ENCODE peak calls at places on chromosomes 13 and 19, in ten cellular contexts. S is lower leg skin; T is tibial nerve; O is foreskin keratinocyte; K is foreskin fibroblast; F is CD8-positive, alpha-beta T cell; Y is endodermal cell; J is MCF 10A; P is kidney; Z is nephron progenitor cell. B is an unnamed sample.

GRCh38 chr13:39888865-39889810 is 233.7 kb downstream of the COG6 start:
- DNase-seq in S (no peak), T (no peak), O (no peak), K (no peak), F (no peak), Y (no peak), J (peak), P (no peak), Z (no peak), B (no peak)

GRCh38 chr13:36282818-36283432 is 14.7 kb downstream of the CCDC169 start:
- DNase-seq in S (no peak), T (no peak), O (peak), K (peak), F (no peak), Y (no peak), J (peak), P (no peak), Z (no peak), B (no peak)

GRCh38 chr13:78602561-78603239 is 652 bp downstream of the POU4F1 start:
- DNase-seq in S (no peak), T (no peak), O (no peak), K (no peak), F (no peak), Y (peak), J (no peak), P (peak), Z (no peak), B (no peak)

GRCh38 chr13:95603887-95604533 is 40.5 kb downstream of the DZIP1 start:
- DNase-seq in S (no peak), T (no peak), O (peak), K (no peak), F (no peak), Y (no peak), J (peak), P (peak), Z (no peak), B (no peak)

GRCh38 chr13:51469790-51470189 is 17.0 kb upstream of the INTS6 start:
- DNase-seq in S (no peak), T (no peak), O (no peak), K (no peak), F (no peak), Y (no peak), J (no peak), P (no peak), Z (no peak), B (no peak)

GRCh38 chr13:79432992-79433391 is 26.9 kb upstream of the RBM26 start:
- DNase-seq in S (no peak), T (no peak), O (no peak), K (no peak), F (no peak), Y (no peak), J (no peak), P (no peak), Z (no peak), B (no peak)

GRCh38 chr13:57408312-57408711 is 223.2 kb upstream of the PCDH17 start:
- DNase-seq in S (no peak), T (no peak), O (no peak), K (no peak), F (no peak), Y (no peak), J (no peak), P (no peak), Z (no peak), B (no peak)

GRCh38 chr13:112324121-112324520 is 52.0 kb upstream of the SPACA7 start:
- DNase-seq in S (peak), T (no peak), O (no peak), K (no peak), F (no peak), Y (peak), J (no peak), P (peak), Z (peak), B (no peak)

GRCh38 chr19:13842294-13843103 is 34.4 kb upstream of the NANOS3 start:
- DNase-seq in S (peak), T (peak), O (no peak), K (peak), F (peak), Y (peak), J (peak), P (peak), Z (peak), B (no peak)

DNA sequence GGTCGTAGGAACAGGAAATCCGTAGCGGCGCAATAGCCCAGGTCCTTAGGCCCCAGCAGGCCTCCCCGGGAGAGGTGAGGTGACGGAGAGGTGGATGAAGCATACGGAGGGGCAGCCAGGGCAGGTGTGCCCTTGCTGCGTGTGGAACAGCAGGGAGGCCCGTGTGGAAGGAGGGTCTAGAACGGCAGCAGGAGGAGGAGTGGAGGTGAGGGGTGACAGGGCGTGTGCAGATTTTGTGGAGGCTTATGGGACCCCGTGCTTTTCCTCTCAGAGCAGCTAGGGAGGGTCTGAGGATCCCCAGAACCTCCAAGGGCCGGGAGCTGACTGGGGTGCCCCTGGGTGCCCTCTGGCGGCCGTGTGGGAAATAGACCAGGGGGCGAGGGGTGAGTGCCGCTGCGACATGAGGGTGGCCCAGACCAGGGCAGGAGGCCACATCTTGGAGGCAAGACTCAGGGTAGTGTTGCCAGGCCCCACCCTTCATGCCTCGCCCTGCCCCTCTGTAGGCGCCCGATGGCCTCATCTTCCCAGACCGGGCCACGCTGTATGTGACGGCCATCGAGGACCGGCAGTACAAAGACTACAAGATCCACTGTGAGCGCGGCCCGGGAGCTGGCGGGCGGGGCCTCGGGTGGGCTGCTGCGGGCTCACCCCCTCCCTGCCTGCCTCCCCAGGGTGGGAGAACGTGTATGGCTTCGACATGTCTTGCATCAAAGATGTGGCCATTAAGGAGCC is 5.0 kb upstream of the ADM5 start:
- DNase-seq in S (no peak), T (no peak), O (no peak), K (no peak), F (no peak), Y (peak), J (no peak), P (no peak), Z (no peak), B (peak)
- TF ChIP-seq CTCF in S (no peak), T (peak), O (peak), K (peak), F (no peak), Y (peak), J (peak), P (no peak), Z (peak), B (peak)

DNA sequence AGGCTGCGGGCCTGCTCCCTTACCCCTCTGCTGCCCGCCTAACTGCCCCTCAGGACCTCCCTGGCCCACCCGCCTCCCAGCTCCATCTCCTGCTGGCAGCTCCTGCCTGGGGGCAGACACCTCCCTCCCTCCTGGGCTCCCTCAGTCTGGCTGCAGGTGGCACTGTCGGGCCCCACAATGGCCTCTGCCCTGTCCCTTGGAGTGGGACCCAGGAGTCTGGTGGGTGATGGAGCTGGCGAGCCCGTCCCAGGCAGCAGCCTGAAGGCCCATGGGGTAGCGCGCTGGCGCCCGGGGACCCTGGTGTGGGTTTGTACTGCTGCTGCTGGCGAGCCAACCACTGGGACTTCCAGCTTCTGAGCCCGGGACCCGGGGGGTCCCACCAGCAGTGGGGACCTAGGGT is 83.6 kb downstream of the KDM4B start:
- DNase-seq in S (no peak), T (no peak), O (no peak), K (no peak), F (no peak), Y (peak), J (no peak), P (no peak), Z (no peak), B (no peak)
- TF ChIP-seq CTCF in S (no peak), T (no peak), O (peak), K (no peak), F (no peak), Y (peak), J (no peak), P (no peak), Z (no peak), B (no peak)

GRCh38 chr19:51250786-51251452 is at the start of gene SIGLECL1:
- DNase-seq in S (no peak), T (no peak), O (no peak), K (no peak), F (no peak), Y (peak), J (no peak), P (no peak), Z (no peak), B (no peak)
- TF ChIP-seq CTCF in S (no peak), T (no peak), O (no peak), K (no peak), F (no peak), Y (no peak), J (no peak), P (no peak), Z (no peak), B (no peak)

GRCh38 chr19:6167115-6167514 is 31.6 kb downstream of the ACSBG2 start:
- DNase-seq in S (peak), T (no peak), O (no peak), K (no peak), F (no peak), Y (no peak), J (no peak), P (no peak), Z (no peak), B (no peak)

GRCh38 chr19:6164906-6165531 is 29.6 kb downstream of the ACSBG2 start:
- DNase-seq in S (peak), T (no peak), O (peak), K (no peak), F (no peak), Y (no peak), J (peak), P (no peak), Z (no peak), B (no peak)

GRCh38 chr19:6156033-6156432 is 20.6 kb downstream of the ACSBG2 start:
- DNase-seq in S (no peak), T (no peak), O (no peak), K (no peak), F (no peak), Y (no peak), J (no peak), P (no peak), Z (no peak), B (no peak)

GRCh38 chr19:6161271-6161850 is 25.9 kb downstream of the ACSBG2 start:
- DNase-seq in S (peak), T (no peak), O (peak), K (no peak), F (no peak), Y (peak), J (peak), P (peak), Z (peak), B (no peak)
- TF ChIP-seq CTCF in S (no peak), T (no peak), O (no peak), K (no peak), F (no peak), Y (no peak), J (no peak), P (no peak), Z (no peak), B (no peak)

DNA sequence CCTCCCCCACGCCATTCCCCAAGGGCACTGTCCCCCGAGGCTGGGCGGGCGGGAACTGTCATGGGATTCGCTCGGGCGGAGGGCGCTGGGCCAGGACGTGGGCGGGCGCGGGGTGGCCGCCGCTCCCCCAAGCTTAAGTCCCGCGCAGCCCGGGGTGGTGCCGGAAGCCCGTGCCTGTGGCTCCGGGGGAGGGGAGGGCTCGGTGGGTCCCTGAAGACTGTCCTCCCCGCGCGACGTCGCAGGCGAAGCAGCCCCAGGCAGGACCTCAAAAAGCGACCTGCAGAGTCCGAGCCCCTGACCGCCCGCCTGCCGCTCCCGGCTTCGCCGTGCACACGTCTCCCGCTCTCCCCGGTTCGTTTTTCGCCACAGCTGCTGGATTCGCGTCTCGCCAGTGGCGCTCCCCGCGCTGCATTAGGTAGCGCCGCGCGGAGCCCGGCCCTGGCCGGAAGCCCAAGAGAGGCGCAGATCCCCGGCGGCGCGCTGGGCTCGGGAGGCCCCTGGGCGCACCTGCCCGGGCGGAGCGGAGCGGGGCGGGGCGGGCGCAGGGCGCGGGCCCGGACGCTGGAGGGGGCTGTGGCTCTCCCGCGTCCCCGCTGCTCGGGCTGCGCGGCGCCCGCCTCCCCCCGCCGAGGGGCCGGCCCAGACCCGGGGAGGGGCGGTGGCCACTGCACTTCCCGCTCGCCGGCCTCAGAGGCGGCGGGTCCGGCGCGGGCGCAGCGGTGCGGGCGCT is at the start of gene FARP1:
- DNase-seq in S (peak), T (peak), O (peak), K (peak), F (no peak), Y (peak), J (peak), P (peak), Z (peak), B (peak)
- TF ChIP-seq CTCF in S (no peak), T (peak), O (peak), K (no peak), F (no peak), Y (peak), J (peak), P (peak), Z (no peak), B (peak)

DNA sequence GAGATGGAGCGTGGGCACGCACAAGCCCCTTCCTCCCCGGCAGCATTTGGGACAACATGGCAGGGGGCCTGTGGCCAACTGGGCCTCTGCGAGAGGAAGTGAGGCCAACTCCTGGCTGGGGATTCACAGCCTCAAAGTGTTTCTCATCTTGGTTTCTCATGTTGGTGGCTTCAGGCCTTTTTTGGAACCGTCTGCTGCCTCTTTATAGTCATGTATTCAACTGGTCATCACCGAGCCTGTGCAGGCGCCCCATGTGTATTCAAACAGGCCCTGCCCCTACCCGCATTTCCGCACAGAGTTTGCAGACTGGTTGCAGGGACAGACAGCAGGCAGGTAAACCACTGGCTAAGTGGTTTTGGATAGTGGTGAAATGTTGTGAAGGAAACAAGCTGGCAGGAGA is 17.3 kb upstream of the RELB start:
- DNase-seq in S (no peak), T (no peak), O (no peak), K (no peak), F (no peak), Y (no peak), J (no peak), P (no peak), Z (no peak), B (no peak)
- TF ChIP-seq CTCF in S (no peak), T (no peak), O (no peak), K (no peak), F (no peak), Y (no peak), J (no peak), P (no peak), Z (no peak), B (no peak)

DNA sequence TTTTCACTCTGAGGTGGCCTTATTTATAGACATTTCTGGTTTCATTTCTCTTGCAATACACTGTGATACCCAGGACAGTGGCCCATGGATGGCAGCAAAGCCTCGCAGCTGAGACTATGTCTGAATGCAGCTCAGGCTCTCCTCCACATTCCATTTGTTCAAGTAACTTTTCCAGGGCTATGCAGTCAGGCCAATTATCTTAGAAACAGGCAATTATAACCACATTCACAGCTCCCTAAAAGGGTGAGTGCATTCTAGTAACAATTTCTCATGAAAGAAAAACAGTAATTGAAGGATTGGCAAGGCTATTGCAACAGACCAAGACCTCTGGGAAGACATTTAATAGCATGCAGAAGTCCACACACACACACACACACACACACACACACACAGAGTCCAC is 264.0 kb downstream of the TBC1D4 start:
- DNase-seq in S (no peak), T (no peak), O (peak), K (peak), F (no peak), Y (no peak), J (no peak), P (no peak), Z (no peak), B (no peak)
- TF ChIP-seq CTCF in S (no peak), T (no peak), O (peak), K (peak), F (no peak), Y (no peak), J (no peak), P (no peak), Z (no peak), B (no peak)

DNA sequence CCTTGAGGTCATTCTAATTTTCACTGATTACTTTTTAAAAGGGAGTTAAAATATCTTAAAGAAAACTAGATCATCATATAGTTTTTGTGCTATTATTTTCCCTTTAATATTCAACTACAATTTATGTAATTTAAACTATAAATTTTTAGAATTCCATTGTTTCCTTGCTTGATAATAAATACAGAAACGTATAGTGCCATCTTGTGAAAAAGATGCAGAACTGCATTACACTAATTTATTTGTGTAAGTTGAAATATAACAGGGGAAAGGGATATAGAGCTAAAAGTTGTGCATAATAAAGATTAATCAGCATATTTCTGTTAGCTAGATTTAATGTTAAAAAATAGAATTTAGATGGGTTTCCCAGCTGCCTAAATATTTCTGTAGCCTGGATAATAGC is 61.5 kb upstream of the TDRD3 start:
- DNase-seq in S (no peak), T (no peak), O (no peak), K (no peak), F (no peak), Y (no peak), J (peak), P (no peak), Z (no peak), B (no peak)
- TF ChIP-seq CTCF in S (no peak), T (no peak), O (peak), K (peak), F (peak), Y (peak), J (peak), P (peak), Z (peak), B (peak)

DNA sequence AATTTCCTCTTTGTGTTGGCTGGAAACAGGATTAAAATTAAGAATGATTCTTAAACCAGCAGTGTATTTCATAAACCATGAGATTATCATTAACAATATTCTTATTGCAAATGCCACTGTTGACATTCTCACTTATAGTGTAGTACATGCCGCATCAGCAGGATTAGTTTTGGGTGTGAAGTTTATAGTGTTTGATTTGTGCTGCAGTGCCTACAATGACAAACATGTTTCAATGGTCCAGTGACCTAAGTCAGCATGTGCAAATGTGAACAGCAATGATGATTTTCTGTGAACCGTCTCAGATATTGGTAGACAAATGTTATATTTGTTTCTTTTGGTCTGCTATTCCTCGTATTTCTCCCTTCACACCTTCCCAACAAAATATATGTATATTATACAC is 49.8 kb upstream of the TDRD3 start:
- DNase-seq in S (no peak), T (no peak), O (no peak), K (no peak), F (no peak), Y (no peak), J (no peak), P (no peak), Z (no peak), B (no peak)
- TF ChIP-seq CTCF in S (no peak), T (no peak), O (no peak), K (no peak), F (no peak), Y (no peak), J (no peak), P (no peak), Z (no peak), B (no peak)

GRCh38 chr19:5115771-5116202 is 146.9 kb downstream of the KDM4B start:
- DNase-seq in S (no peak), T (no peak), O (no peak), K (no peak), F (no peak), Y (no peak), J (peak), P (no peak), Z (no peak), B (no peak)
- TF ChIP-seq CTCF in S (no peak), T (no peak), O (no peak), K (no peak), F (no peak), Y (no peak), J (no peak), P (no peak), Z (no peak), B (no peak)